ENCODE peak calls at places on chromosomes 6 and 20, in nine cellular contexts. One of them, this sample, is unnamed.

GRCh38 chr6:2984738-2985381 is 13.5 kb upstream of the SERPINB6 start:
- DNase-seq in NCI-H774: no peak
- DNase-seq in stimulated activated naive CD8-positive, alpha-beta T cell treated with anti-CD3 and anti-CD28 coated beads, Interleukin-15, Interleukin-2, amounts not matched to agents 100 U/mL and 50 U/mL, for 24 hours: no peak
- DNase-seq in T-helper 9 cell: no peak
- DNase-seq in NCI-H510A: no peak
- DNase-seq in breast epithelium: no peak
- DNase-seq in neuronal stem cell: no peak
- DNase-seq in AG10803: no peak
- DNase-seq in NCI-H146: no peak
- DNase-seq in this sample: no peak

GRCh38 chr6:165729307-165729936 is 66.4 kb upstream of the PDE10A start:
- DNase-seq in NCI-H510A: no peak
- DNase-seq in breast epithelium: no peak
- DNase-seq in T-helper 9 cell: peak
- DNase-seq in stimulated activated naive CD8-positive, alpha-beta T cell treated with anti-CD3 and anti-CD28 coated beads, Interleukin-15, Interleukin-2, amounts not matched to agents 100 U/mL and 50 U/mL, for 24 hours: peak
- DNase-seq in NCI-H774: no peak
- DNase-seq in neuronal stem cell: peak
- DNase-seq in AG10803: no peak
- DNase-seq in NCI-H146: peak
- DNase-seq in this sample: peak

GRCh38 chr6:148311849-148312669 is 30.6 kb upstream of the SASH1 start:
- DNase-seq in T-helper 9 cell: no peak
- DNase-seq in breast epithelium: no peak
- DNase-seq in NCI-H774: no peak
- DNase-seq in AG10803: no peak
- DNase-seq in stimulated activated naive CD8-positive, alpha-beta T cell treated with anti-CD3 and anti-CD28 coated beads, Interleukin-15, Interleukin-2, amounts not matched to agents 100 U/mL and 50 U/mL, for 24 hours: no peak
- DNase-seq in NCI-H146: no peak
- DNase-seq in NCI-H510A: no peak
- DNase-seq in neuronal stem cell: no peak
- DNase-seq in this sample: no peak

GRCh38 chr6:169566319-169566718 is 135.5 kb downstream of the WDR27 start:
- DNase-seq in NCI-H146: no peak
- DNase-seq in AG10803: no peak
- DNase-seq in breast epithelium: no peak
- DNase-seq in stimulated activated naive CD8-positive, alpha-beta T cell treated with anti-CD3 and anti-CD28 coated beads, Interleukin-15, Interleukin-2, amounts not matched to agents 100 U/mL and 50 U/mL, for 24 hours: no peak
- DNase-seq in T-helper 9 cell: no peak
- DNase-seq in NCI-H774: no peak
- DNase-seq in neuronal stem cell: no peak
- DNase-seq in NCI-H510A: no peak
- DNase-seq in this sample: no peak

GRCh38 chr20:48698507-48699267 is 129.1 kb downstream of the PREX1 start:
- DNase-seq in NCI-H146: no peak
- DNase-seq in T-helper 9 cell: no peak
- DNase-seq in neuronal stem cell: no peak
- DNase-seq in NCI-H774: no peak
- DNase-seq in NCI-H510A: no peak
- DNase-seq in breast epithelium: no peak
- DNase-seq in stimulated activated naive CD8-positive, alpha-beta T cell treated with anti-CD3 and anti-CD28 coated beads, Interleukin-15, Interleukin-2, amounts not matched to agents 100 U/mL and 50 U/mL, for 24 hours: no peak
- DNase-seq in AG10803: no peak
- DNase-seq in this sample: peak

GRCh38 chr20:32970115-32970972 is 33.9 kb downstream of the SUN5 start:
- DNase-seq in NCI-H146: no peak
- DNase-seq in AG10803: no peak
- DNase-seq in NCI-H510A: no peak
- DNase-seq in NCI-H774: no peak
- DNase-seq in breast epithelium: no peak
- DNase-seq in neuronal stem cell: no peak
- DNase-seq in stimulated activated naive CD8-positive, alpha-beta T cell treated with anti-CD3 and anti-CD28 coated beads, Interleukin-15, Interleukin-2, amounts not matched to agents 100 U/mL and 50 U/mL, for 24 hours: peak
- DNase-seq in T-helper 9 cell: no peak
- DNase-seq in this sample: no peak

GRCh38 chr6:157510329-157511188 is 129.6 kb downstream of the ZDHHC14 start:
- DNase-seq in NCI-H146: no peak
- DNase-seq in breast epithelium: no peak
- DNase-seq in stimulated activated naive CD8-positive, alpha-beta T cell treated with anti-CD3 and anti-CD28 coated beads, Interleukin-15, Interleukin-2, amounts not matched to agents 100 U/mL and 50 U/mL, for 24 hours: peak
- DNase-seq in T-helper 9 cell: no peak
- DNase-seq in neuronal stem cell: no peak
- DNase-seq in AG10803: no peak
- DNase-seq in NCI-H510A: no peak
- DNase-seq in NCI-H774: no peak
- DNase-seq in this sample: no peak

GRCh38 chr6:3764516-3765333 is 13.2 kb upstream of the PXDC1 start:
- DNase-seq in NCI-H146: no peak
- DNase-seq in stimulated activated naive CD8-positive, alpha-beta T cell treated with anti-CD3 and anti-CD28 coated beads, Interleukin-15, Interleukin-2, amounts not matched to agents 100 U/mL and 50 U/mL, for 24 hours: no peak
- DNase-seq in AG10803: no peak
- DNase-seq in NCI-H774: no peak
- DNase-seq in neuronal stem cell: no peak
- DNase-seq in NCI-H510A: no peak
- DNase-seq in T-helper 9 cell: no peak
- DNase-seq in breast epithelium: no peak
- DNase-seq in this sample: no peak

GRCh38 chr6:130385059-130385695 is 19.4 kb downstream of the TMEM200A start:
- DNase-seq in neuronal stem cell: no peak
- DNase-seq in NCI-H774: peak
- DNase-seq in AG10803: peak
- DNase-seq in NCI-H146: no peak
- DNase-seq in stimulated activated naive CD8-positive, alpha-beta T cell treated with anti-CD3 and anti-CD28 coated beads, Interleukin-15, Interleukin-2, amounts not matched to agents 100 U/mL and 50 U/mL, for 24 hours: no peak
- DNase-seq in NCI-H510A: no peak
- DNase-seq in T-helper 9 cell: no peak
- DNase-seq in breast epithelium: no peak
- DNase-seq in this sample: peak